ENCODE peak calls at places on chromosome 15, in seven cellular contexts. T is NCI-H82, H is MCF 10A, K is GM03348, B is endothelial cell, W is T1000, Z is Calu3. F is an unnamed sample.

GRCh38 chr15:25741253-25741575 is 121.9 kb downstream of the ATP10A start:
- DNase-seq in T (no peak), H (no peak), K (no peak), B (no peak), W (no peak), Z (no peak), F (no peak)

GRCh38 chr15:36797128-36797527 is 217.7 kb downstream of the CDIN1 start:
- DNase-seq in T (no peak), H (no peak), K (no peak), B (no peak), W (no peak), Z (no peak), F (no peak)

GRCh38 chr15:68552773-68553172 is 26.0 kb upstream of the CORO2B start:
- DNase-seq in T (peak), H (peak), K (peak), B (no peak), W (no peak), Z (no peak), F (no peak)

GRCh38 chr15:27587810-27588209 is 511.3 kb downstream of the OCA2 start:
- DNase-seq in T (peak), H (no peak), K (no peak), B (peak), W (no peak), Z (no peak), F (peak)

GRCh38 chr15:88684345-88684744 is 45.5 kb downstream of the ISG20 start:
- DNase-seq in T (no peak), H (no peak), K (no peak), B (no peak), W (no peak), Z (no peak), F (no peak)

GRCh38 chr15:48802867-48803266 is 8.0 kb downstream of the CEP152 start:
- DNase-seq in T (peak), H (peak), K (peak), B (no peak), W (peak), Z (no peak), F (peak)

GRCh38 chr15:73325191-73325980 is 43.4 kb downstream of the HCN4 start:
- DNase-seq in T (peak), H (no peak), K (no peak), B (peak), W (no peak), Z (peak), F (peak)

GRCh38 chr15:69996842-69997478 is 100.8 kb downstream of the TLE3 start:
- DNase-seq in T (peak), H (no peak), K (no peak), B (no peak), W (no peak), Z (peak), F (peak)

GRCh38 chr15:57019496-57020160 is 101.2 kb downstream of the TCF12 start:
- DNase-seq in T (no peak), H (peak), K (peak), B (no peak), W (peak), Z (peak), F (no peak)

GRCh38 chr15:73996267-73996666 is 1.8 kb downstream of the PML start:
- DNase-seq in T (no peak), H (no peak), K (no peak), B (no peak), W (no peak), Z (no peak), F (no peak)

GRCh38 chr15:65731926-65732325 is 60.2 kb downstream of the DENND4A start:
- DNase-seq in T (no peak), H (no peak), K (no peak), B (no peak), W (no peak), Z (no peak), F (no peak)

GRCh38 chr15:77029166-77030041 is 34.5 kb downstream of the PSTPIP1 start:
- DNase-seq in T (no peak), H (no peak), K (no peak), B (no peak), W (no peak), Z (no peak), F (no peak)

GRCh38 chr15:59501531-59502113 is 63.6 kb downstream of the FAM81A start:
- DNase-seq in T (peak), H (peak), K (peak), B (peak), W (peak), Z (peak), F (peak)

GRCh38 chr15:71202712-71203111 is 87.4 kb downstream of the THSD4 start:
- DNase-seq in T (no peak), H (no peak), K (no peak), B (no peak), W (no peak), Z (no peak), F (no peak)